ENCODE peak calls at places on chromosome 16, in nine cellular contexts. X, Y, V, L, Q, E, A, T and D are unnamed samples. For H3K27me3, the result is how much of the 10 kb centered on the place peaks cover.

GRCh38 chr16:57998992-57999365 is 1.5 kb downstream of the ZNF319 start:
- DNase-seq in X (peak), Y (no peak), V (no peak), L (no peak), Q (no peak), E (no peak), A (no peak), T (no peak), D (no peak)

GRCh38 chr16:15736529-15736928 is 86.5 kb downstream of the NDE1 start:
- DNase-seq in X (peak), Y (no peak), V (no peak), L (no peak), Q (no peak), E (no peak), A (no peak), T (no peak), D (no peak)

GRCh38 chr16:8310816-8311215 is 279.5 kb downstream of the TMEM114 start:
- DNase-seq in X (no peak), Y (no peak), V (no peak), L (no peak), Q (no peak), E (no peak), A (no peak), T (no peak), D (no peak)

GRCh38 chr16:27446721-27447120 is 44.7 kb downstream of the IL21R start:
- DNase-seq in X (no peak), Y (peak), V (no peak), L (no peak), Q (no peak), E (no peak), A (no peak), T (no peak), D (no peak)

GRCh38 chr16:31870809-31871208 is 2.8 kb upstream of the ZNF267 start:
- DNase-seq in X (no peak), Y (no peak), V (no peak), L (no peak), Q (no peak), E (no peak), A (no peak), T (no peak), D (no peak)

GRCh38 chr16:89246903-89247733 is 29.6 kb downstream of the ZNF778 start:
- DNase-seq in X (peak), Y (peak), V (peak), L (peak), Q (peak), E (peak), A (peak), T (peak), D (no peak)

GRCh38 chr16:67029249-67030096 is 524 bp downstream of the CBFB start:
- DNase-seq in X (peak), Y (peak), V (no peak), L (peak), Q (peak), E (peak), A (peak), T (peak), D (no peak)

GRCh38 chr16:69918241-69918640 is 32.9 kb upstream of the CLEC18A start:
- DNase-seq in X (no peak), Y (no peak), V (no peak), L (no peak), Q (no peak), E (no peak), A (no peak), T (no peak), D (no peak)

GRCh38 chr16:23650674-23651073 is 9.4 kb downstream of the DCTN5 start:
- DNase-seq in X (no peak), Y (no peak), V (no peak), L (no peak), Q (no peak), E (no peak), A (no peak), T (no peak), D (no peak)

GRCh38 chr16:85891033-85891775 is 7.8 kb upstream of the IRF8 start:
- DNase-seq in X (no peak), Y (no peak), V (no peak), L (no peak), Q (peak), E (peak), A (no peak), T (no peak), D (no peak)

GRCh38 chr16:75029854-75030253 is 31.0 kb downstream of the ZNRF1 start:
- DNase-seq in X (no peak), Y (no peak), V (peak), L (no peak), Q (no peak), E (no peak), A (no peak), T (no peak), D (no peak)

GRCh38 chr16:82344157-82344556 is 174.1 kb upstream of the MPHOSPH6 start:
- DNase-seq in X (no peak), Y (no peak), V (no peak), L (no peak), Q (peak), E (peak), A (no peak), T (no peak), D (no peak)

GRCh38 chr16:50688083-50688482 is 5.3 kb upstream of the NOD2 start:
- DNase-seq in X (no peak), Y (no peak), V (no peak), L (no peak), Q (no peak), E (no peak), A (no peak), T (no peak), D (no peak)

GRCh38 chr16:50684823-50685455 is 3.8 kb upstream of the SNX20 start:
- DNase-seq in X (no peak), Y (no peak), V (no peak), L (no peak), Q (no peak), E (no peak), A (no peak), T (no peak), D (no peak)

GRCh38 chr16:50688867-50689266 is 4.5 kb upstream of the NOD2 start:
- DNase-seq in X (no peak), Y (no peak), V (no peak), L (no peak), Q (no peak), E (no peak), A (no peak), T (no peak), D (no peak)

GRCh38 chr16:50683689-50684374 is 2.7 kb upstream of the SNX20 start:
- DNase-seq in X (no peak), Y (peak), V (no peak), L (no peak), Q (no peak), E (no peak), A (no peak), T (no peak), D (no peak)

DNA sequence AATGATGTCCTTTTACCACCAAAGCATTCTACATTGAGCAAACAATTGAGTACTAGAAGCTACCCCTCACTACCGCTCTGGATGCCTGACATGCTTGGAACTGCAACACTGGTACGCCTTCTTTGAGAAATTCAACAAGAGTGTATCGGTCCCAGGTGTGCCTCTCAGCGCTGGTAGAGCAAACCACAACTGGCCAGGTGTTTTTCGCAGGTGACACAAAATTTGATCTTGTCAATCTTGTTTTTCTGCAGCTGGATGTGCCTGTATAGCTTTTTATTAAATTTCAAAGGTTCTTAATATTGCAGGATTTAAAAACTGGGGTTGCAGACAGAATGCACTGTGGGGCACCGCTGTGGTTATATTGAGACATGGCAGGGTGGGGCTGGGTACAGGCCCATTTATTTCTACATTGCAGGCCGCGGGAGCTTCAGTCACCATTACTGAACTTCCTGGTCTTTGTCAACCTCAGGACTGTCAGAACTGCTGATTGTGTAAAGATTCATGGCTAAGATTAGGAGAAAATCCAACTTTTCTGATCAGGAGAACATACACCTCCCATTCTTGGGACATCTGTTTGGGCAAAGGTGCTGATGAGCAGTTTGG is 4.4 kb upstream of the SNX20 start:
- DNase-seq in X (no peak), Y (no peak), V (no peak), L (no peak), Q (no peak), E (no peak), A (no peak), T (peak), D (no peak)
- H3K4me3 ChIP-seq in X (no peak), Y (peak), V (no peak), L (no peak), Q (no peak), E (no peak), A (no peak), T (no peak), D (no peak)

DNA sequence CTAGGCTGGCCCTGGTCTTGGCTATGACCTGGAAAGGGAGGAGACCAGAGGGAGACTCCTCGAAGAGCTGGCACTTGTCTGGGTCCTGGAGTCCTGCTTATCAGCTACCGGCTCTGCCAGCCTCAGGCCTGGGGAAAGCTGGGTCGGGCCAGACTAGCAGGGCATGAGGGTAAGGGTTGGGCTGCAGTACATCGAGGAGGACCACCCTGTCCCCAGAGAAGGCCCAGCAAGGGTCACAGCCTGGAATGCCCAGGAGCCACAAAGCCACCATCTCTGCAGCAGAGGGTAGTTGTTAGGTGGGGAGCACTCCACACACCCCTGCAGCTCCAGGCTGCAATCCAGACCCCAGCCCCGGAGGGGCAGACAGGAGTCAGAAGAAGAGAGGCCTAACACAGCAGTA is 54.0 kb downstream of the SLC6A2 start:
- DNase-seq in X (no peak), Y (no peak), V (no peak), L (no peak), Q (no peak), E (no peak), A (no peak), T (no peak), D (no peak)
- H3K27me3 ChIP-seq in X (under half), Y (under half), V (under half), L (under half), Q (under half), E (under half), A (under half), T (under half), D (under half)

GRCh38 chr16:2513405-2514332 is at the start of gene ATP6V0C:
- DNase-seq in X (peak), Y (peak), V (peak), L (peak), Q (peak), E (peak), A (peak), T (peak), D (peak)

GRCh38 chr16:2512920-2513404 is 790 bp upstream of the ATP6V0C start:
- DNase-seq in X (peak), Y (no peak), V (no peak), L (no peak), Q (peak), E (peak), A (no peak), T (no peak), D (no peak)

GRCh38 chr16:2511996-2512919 is 1.5 kb upstream of the ATP6V0C start:
- DNase-seq in X (no peak), Y (no peak), V (no peak), L (no peak), Q (peak), E (no peak), A (no peak), T (no peak), D (no peak)

GRCh38 chr16:2508722-2509400 is 4.9 kb upstream of the ATP6V0C start:
- DNase-seq in X (no peak), Y (no peak), V (no peak), L (no peak), Q (peak), E (no peak), A (no peak), T (no peak), D (no peak)

GRCh38 chr16:2511128-2511785 is 2.5 kb upstream of the ATP6V0C start:
- DNase-seq in X (peak), Y (no peak), V (peak), L (no peak), Q (peak), E (no peak), A (no peak), T (peak), D (peak)
- H3K4me3 ChIP-seq in X (no peak), Y (no peak), V (peak), L (no peak), Q (no peak), E (no peak), A (no peak), T (no peak), D (no peak)

GRCh38 chr16:14373901-14374300 is 256.2 kb downstream of the PARN start:
- DNase-seq in X (no peak), Y (no peak), V (no peak), L (no peak), Q (no peak), E (no peak), A (no peak), T (no peak), D (no peak)

GRCh38 chr16:14371778-14372431 is 258.2 kb downstream of the PARN start:
- DNase-seq in X (peak), Y (no peak), V (no peak), L (peak), Q (no peak), E (no peak), A (no peak), T (no peak), D (no peak)

GRCh38 chr16:14374451-14375131 is 255.5 kb downstream of the PARN start:
- DNase-seq in X (no peak), Y (no peak), V (no peak), L (no peak), Q (no peak), E (no peak), A (no peak), T (no peak), D (no peak)

GRCh38 chr16:14372471-14372870 is 257.6 kb downstream of the PARN start:
- DNase-seq in X (peak), Y (no peak), V (no peak), L (no peak), Q (no peak), E (no peak), A (no peak), T (no peak), D (no peak)

GRCh38 chr16:14373406-14373805 is 256.7 kb downstream of the PARN start:
- DNase-seq in X (no peak), Y (no peak), V (no peak), L (no peak), Q (no peak), E (no peak), A (no peak), T (no peak), D (no peak)
- H3K27me3 ChIP-seq in X (under half), Y (under half), V (under half), L (under half), Q (under half), E (under half), A (under half), T (under half), D (under half)

DNA sequence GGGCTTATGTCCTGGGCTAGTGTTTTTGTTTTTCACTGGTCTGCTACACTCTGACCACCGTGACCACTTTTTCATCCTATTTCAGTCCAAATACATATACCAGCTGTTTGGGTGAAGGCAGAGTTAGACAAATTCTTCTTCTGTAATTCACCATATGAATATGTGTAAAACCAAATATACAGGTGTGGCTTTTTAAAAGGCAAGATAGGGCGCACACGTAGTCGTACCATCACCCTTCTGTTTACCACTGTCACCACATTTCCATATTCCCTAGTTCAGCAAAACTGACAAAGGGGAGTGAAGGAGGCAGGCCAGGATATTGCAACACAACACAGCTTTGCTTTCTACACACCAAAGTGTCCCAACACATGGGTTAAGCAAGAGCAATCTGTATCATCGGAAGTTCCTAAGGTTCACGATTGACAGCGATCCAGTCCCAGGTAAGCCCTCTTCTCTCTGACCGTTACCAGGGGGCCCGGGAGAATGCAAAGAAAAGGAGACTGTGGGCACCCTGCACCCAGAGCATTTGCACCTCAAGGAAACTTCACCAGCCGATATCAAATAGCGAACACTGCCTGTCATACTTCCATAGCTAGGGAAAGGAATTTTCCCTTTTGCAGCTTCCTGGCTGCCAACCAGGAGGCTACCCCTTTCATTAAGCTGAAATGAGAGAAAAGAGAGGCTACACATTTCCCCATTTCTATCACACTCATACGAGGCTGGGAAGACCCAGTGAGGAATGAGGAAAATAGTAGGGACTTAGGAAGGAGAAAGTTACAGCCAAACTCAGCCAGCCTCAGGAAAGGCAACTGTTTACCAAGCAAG is 23.1 kb downstream of the CREBBP start:
- DNase-seq in X (no peak), Y (no peak), V (no peak), L (no peak), Q (peak), E (no peak), A (no peak), T (peak), D (peak)
- H3K4me3 ChIP-seq in X (no peak), Y (no peak), V (no peak), L (no peak), Q (no peak), E (no peak), A (no peak), T (no peak), D (no peak)

DNA sequence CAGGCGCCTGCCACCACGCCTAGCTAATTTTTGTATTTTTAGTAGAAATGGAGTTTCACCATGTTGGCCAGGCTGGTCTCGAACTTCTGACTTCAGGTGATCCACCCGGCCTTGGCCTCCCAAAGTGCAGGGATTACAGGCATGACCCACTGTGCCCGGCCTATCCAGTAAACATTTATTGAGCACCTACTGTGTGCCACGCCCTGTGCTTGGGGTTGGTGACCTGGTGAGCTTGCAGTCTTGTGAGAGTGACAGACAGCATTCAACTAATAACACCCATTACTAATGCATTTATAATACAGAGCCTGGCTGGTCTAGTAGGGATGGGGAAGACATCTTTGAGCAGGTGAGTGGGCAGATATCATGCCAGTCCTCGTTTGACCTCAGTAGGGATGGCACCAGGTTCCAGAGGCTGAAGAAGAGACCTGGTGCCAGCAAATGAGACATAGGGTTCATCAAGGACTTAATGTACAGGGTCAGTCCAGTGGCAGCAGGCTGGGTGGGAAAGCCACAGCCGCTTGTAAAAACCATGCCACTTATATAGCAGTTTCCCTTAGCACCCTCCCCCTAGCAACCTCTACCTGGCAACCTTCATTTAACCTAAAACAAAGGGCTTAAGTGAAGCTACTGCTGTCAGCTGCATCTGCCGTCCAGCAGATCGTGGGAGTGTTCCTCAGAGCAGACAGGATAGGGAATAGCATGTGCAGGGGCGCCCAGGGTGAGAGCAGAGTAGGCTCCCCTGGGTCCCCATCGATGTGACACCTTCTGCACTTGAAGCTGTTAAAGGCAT is 112.9 kb downstream of the SOCS1 start:
- DNase-seq in X (no peak), Y (no peak), V (no peak), L (no peak), Q (no peak), E (no peak), A (no peak), T (no peak), D (no peak)
- H3K27me3 ChIP-seq in X (under half), Y (under half), V (under half), L (under half), Q (under half), E (under half), A (under half), T (under half), D (under half)

DNA sequence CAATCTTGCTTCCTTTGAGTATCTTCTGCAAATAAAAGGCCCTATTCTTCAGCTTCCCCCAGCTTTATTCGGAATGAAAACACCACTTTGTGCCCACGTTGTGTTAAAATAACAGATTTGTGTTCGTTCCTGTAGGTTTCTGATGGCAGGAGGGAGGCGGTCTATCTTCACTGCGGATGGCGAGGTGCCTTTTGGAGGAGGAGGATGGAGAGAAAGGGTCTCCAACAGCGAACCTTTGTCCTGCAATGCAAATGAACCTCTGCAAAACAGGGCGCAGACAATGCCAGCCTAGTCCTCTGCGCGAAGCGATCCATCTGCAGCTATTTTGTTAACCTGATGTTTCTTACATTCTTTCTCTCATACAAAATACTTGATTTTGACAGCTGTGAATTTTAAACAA is 279.2 kb upstream of the IRX5 start:
- DNase-seq in X (peak), Y (no peak), V (no peak), L (peak), Q (no peak), E (no peak), A (no peak), T (no peak), D (no peak)
- H3K4me3 ChIP-seq in X (no peak), Y (no peak), V (no peak), L (no peak), Q (no peak), E (no peak), A (no peak), T (no peak), D (no peak)

GRCh38 chr16:87721622-87722565 is 43.9 kb downstream of the KLHDC4 start:
- DNase-seq in X (no peak), Y (no peak), V (no peak), L (no peak), Q (no peak), E (no peak), A (no peak), T (no peak), D (no peak)
- H3K27me3 ChIP-seq in X (under half), Y (under half), V (under half), L (under half), Q (under half), E (under half), A (under half), T (under half), D (under half)